ENCODE peak calls at places on chromosomes 12 and 14, in eight cellular contexts. D is Jurkat, Clone E6-1; Y is NCI-H2081; V is activated CD8-positive, alpha-beta memory T cell treated with anti-CD3 and anti-CD28 coated beads, Interleukin-2, amount 50 U/mL, for 48 hours; H is NCI-H748 treated with DMSO at 0.1 percent for 48 hours; J is stromal cell of bone marrow; S is OCI-M1; L is hippocampal formation. I is an unnamed sample.

GRCh38 chr12:62793256-62794217 is 141.4 kb downstream of the PPM1H start:
- DNase-seq in D (peak), Y (peak), V (peak), H (peak), J (peak), S (peak), L (peak), I (peak)

GRCh38 chr12:109820921-109821381 is 12.2 kb downstream of the TRPV4 start:
- DNase-seq in D (no peak), Y (no peak), V (no peak), H (peak), J (no peak), S (no peak), L (no peak), I (no peak)

GRCh38 chr12:22121224-22121623 is 75.2 kb downstream of the CMAS start:
- DNase-seq in D (peak), Y (no peak), V (peak), H (no peak), J (no peak), S (no peak), L (no peak), I (no peak)

GRCh38 chr12:56126732-56127239 is 1.3 kb upstream of the ESYT1 start:
- DNase-seq in D (no peak), Y (no peak), V (no peak), H (no peak), J (no peak), S (peak), L (no peak), I (no peak)

GRCh38 chr12:109677323-109677722 is 36.3 kb upstream of the FAM222A start:
- DNase-seq in D (no peak), Y (peak), V (no peak), H (peak), J (no peak), S (no peak), L (no peak), I (no peak)

GRCh38 chr14:92417759-92418158 is 94.8 kb downstream of the SLC24A4 start:
- DNase-seq in D (no peak), Y (no peak), V (no peak), H (no peak), J (no peak), S (no peak), L (peak), I (no peak)

GRCh38 chr14:86683525-86683924 is 1153.6 kb downstream of the FLRT2 start:
- DNase-seq in D (no peak), Y (no peak), V (no peak), H (no peak), J (no peak), S (no peak), L (no peak), I (no peak)

GRCh38 chr12:112711507-112711906 is 80.0 kb upstream of the RPH3A start:
- DNase-seq in D (no peak), Y (no peak), V (no peak), H (no peak), J (no peak), S (no peak), L (no peak), I (no peak)

GRCh38 chr14:89429206-89430091 is 12.4 kb upstream of the FOXN3 start:
- DNase-seq in D (peak), Y (peak), V (peak), H (peak), J (no peak), S (peak), L (peak), I (no peak)

GRCh38 chr14:82398313-82398712 is 864.7 kb upstream of the SEL1L start:
- DNase-seq in D (no peak), Y (no peak), V (no peak), H (no peak), J (no peak), S (peak), L (no peak), I (no peak)

GRCh38 chr14:104091061-104091926 is 5.8 kb downstream of the ASPG start:
- DNase-seq in D (no peak), Y (no peak), V (no peak), H (no peak), J (no peak), S (no peak), L (no peak), I (no peak)

GRCh38 chr14:30885840-30886740 is 11.7 kb downstream of the COCH start:
- DNase-seq in D (no peak), Y (no peak), V (no peak), H (no peak), J (no peak), S (peak), L (no peak), I (no peak)

GRCh38 chr12:52454411-52455201 is 2.7 kb upstream of the KRT6B start:
- DNase-seq in D (no peak), Y (peak), V (no peak), H (peak), J (no peak), S (no peak), L (no peak), I (no peak)

GRCh38 chr12:14885718-14886201 is at the start of gene MGP:
- DNase-seq in D (no peak), Y (no peak), V (no peak), H (no peak), J (peak), S (peak), L (no peak), I (no peak)

GRCh38 chr12:121295746-121296617 is 527 bp downstream of the CAMKK2 start:
- DNase-seq in D (no peak), Y (peak), V (peak), H (no peak), J (no peak), S (peak), L (no peak), I (peak)

GRCh38 chr14:69357544-69358200 is 40.4 kb downstream of the ERH start:
- DNase-seq in D (no peak), Y (no peak), V (no peak), H (no peak), J (no peak), S (no peak), L (no peak), I (no peak)

GRCh38 chr12:68303850-68304249 is 28.3 kb downstream of the MDM1 start:
- DNase-seq in D (no peak), Y (no peak), V (no peak), H (no peak), J (no peak), S (no peak), L (no peak), I (no peak)

GRCh38 chr14:24240110-24240918 is 2.1 kb downstream of the TINF2 start:
- DNase-seq in D (no peak), Y (no peak), V (no peak), H (no peak), J (no peak), S (no peak), L (no peak), I (no peak)